ENCODE peak calls at places on chromosomes 16 and 17, in seven cellular contexts. M, A, B, F, C, U and Y are unnamed samples.
A peak's percentile ranks its signal among the peaks of the same experiment; 100 is the strongest.

GRCh38 chr17:28327709-28328108 is 7.6 kb downstream of the IFT20 start:
- DNase-seq in M (no peak), A (no peak), B (no peak), F (no peak), C (no peak), U (no peak), Y (no peak)

GRCh38 chr16:19330801-19331484 is 45.4 kb downstream of the CLEC19A start:
- DNase-seq in M (no peak), A (no peak), B (no peak), F (no peak), C (peak; percentile 75), U (peak; percentile 57), Y (no peak)

GRCh38 chr16:21524068-21524751 is 75.2 kb upstream of the METTL9 start:
- DNase-seq in M (no peak), A (no peak), B (no peak), F (no peak), C (no peak), U (no peak), Y (no peak)

GRCh38 chr17:44223574-44224046 is 4.1 kb upstream of the UBTF start:
- DNase-seq in M (no peak), A (no peak), B (no peak), F (peak; percentile 88), C (peak; percentile 41), U (peak; percentile 26), Y (no peak)

GRCh38 chr17:19979917-19980770 is 2.5 kb upstream of the AKAP10 start:
- DNase-seq in M (no peak), A (no peak), B (peak; percentile 68), F (no peak), C (no peak), U (no peak), Y (peak; percentile 78)

GRCh38 chr17:76720211-76720610 is 6.2 kb downstream of the JMJD6 start:
- DNase-seq in M (no peak), A (no peak), B (no peak), F (no peak), C (no peak), U (no peak), Y (no peak)

GRCh38 chr16:70428178-70428998 is 10.5 kb downstream of the ST3GAL2 start:
- DNase-seq in M (peak; percentile 46), A (peak; percentile 27), B (peak; percentile 95), F (peak; percentile 94), C (peak; percentile 99), U (peak; percentile 77), Y (peak; percentile 82)

GRCh38 chr17:55225237-55225636 is 39.5 kb upstream of the HLF start:
- DNase-seq in M (no peak), A (no peak), B (no peak), F (no peak), C (no peak), U (no peak), Y (no peak)

GRCh38 chr17:77959926-77960521 is 1.5 kb downstream of the TNRC6C start:
- DNase-seq in M (no peak), A (no peak), B (peak; percentile 11), F (no peak), C (no peak), U (peak; percentile 37), Y (no peak)

GRCh38 chr17:869567-870530 is 87.7 kb downstream of the MRM3 start:
- DNase-seq in M (no peak), A (no peak), B (peak; percentile 68), F (no peak), C (peak; percentile 84), U (peak; percentile 12), Y (no peak)

GRCh38 chr16:70694088-70694487 is 8.2 kb upstream of the MTSS2 start:
- DNase-seq in M (no peak), A (no peak), B (no peak), F (no peak), C (peak; percentile 96), U (no peak), Y (no peak)

GRCh38 chr16:66858740-66859396 is 14.7 kb downstream of the CA7 start:
- DNase-seq in M (no peak), A (no peak), B (no peak), F (peak; percentile 72), C (peak; percentile 35), U (no peak), Y (no peak)

GRCh38 chr17:78748730-78749317 is 33.2 kb downstream of the CYTH1 start:
- DNase-seq in M (no peak), A (peak; percentile 66), B (no peak), F (no peak), C (no peak), U (no peak), Y (no peak)

GRCh38 chr16:11175106-11175795 is 80.8 kb downstream of the SOCS1 start:
- DNase-seq in M (no peak), A (no peak), B (no peak), F (no peak), C (no peak), U (no peak), Y (no peak)

GRCh38 chr16:72537684-72538083 is 365.7 kb upstream of the PMFBP1 start:
- DNase-seq in M (no peak), A (no peak), B (no peak), F (no peak), C (peak; percentile 11), U (no peak), Y (no peak)

GRCh38 chr16:89786474-89787364 is 29.7 kb downstream of the FANCA start:
- DNase-seq in M (no peak), A (no peak), B (no peak), F (no peak), C (no peak), U (no peak), Y (no peak)

GRCh38 chr16:66093217-66093616 is 273.3 kb upstream of the CDH5 start:
- DNase-seq in M (no peak), A (no peak), B (no peak), F (no peak), C (no peak), U (no peak), Y (no peak)

GRCh38 chr16:1773703-1774455 is 945 bp upstream of the MRPS34 start:
- DNase-seq in M (no peak), A (no peak), B (no peak), F (no peak), C (no peak), U (peak; percentile 34), Y (no peak)

GRCh38 chr16:3095869-3096268 is 3.2 kb downstream of the ZSCAN10 start:
- DNase-seq in M (no peak), A (no peak), B (no peak), F (no peak), C (no peak), U (no peak), Y (no peak)

GRCh38 chr17:3796110-3796821 is 4.7 kb downstream of the ITGAE start:
- DNase-seq in M (no peak), A (peak; percentile 83), B (no peak), F (no peak), C (peak; percentile 86), U (no peak), Y (no peak)

GRCh38 chr16:495127-495748 is 32.3 kb upstream of the CAPN15 start:
- DNase-seq in M (no peak), A (no peak), B (peak; percentile 54), F (peak; percentile 70), C (peak; percentile 15), U (no peak), Y (peak; percentile 67)

GRCh38 chr16:84574191-84574590 is 43.7 kb downstream of the COTL1 start:
- DNase-seq in M (no peak), A (no peak), B (no peak), F (no peak), C (no peak), U (peak; percentile 47), Y (no peak)

GRCh38 chr16:58128721-58129096 is 472 bp downstream of the CFAP20 start:
- DNase-seq in M (no peak), A (no peak), B (peak; percentile 47), F (peak; percentile 28), C (no peak), U (no peak), Y (peak; percentile 26)

GRCh38 chr16:55370762-55371482 is 46.9 kb downstream of the IRX6 start:
- DNase-seq in M (peak; percentile 58), A (no peak), B (peak; percentile 77), F (no peak), C (no peak), U (peak; percentile 79), Y (peak; percentile 80)

GRCh38 chr17:32847977-32848376 is 28.9 kb downstream of the MYO1D start:
- DNase-seq in M (no peak), A (no peak), B (no peak), F (no peak), C (no peak), U (no peak), Y (no peak)

GRCh38 chr16:55543470-55543869 is 23.0 kb upstream of the CAPNS2 start:
- DNase-seq in M (no peak), A (no peak), B (peak; percentile 44), F (no peak), C (peak; percentile 14), U (no peak), Y (no peak)

GRCh38 chr17:73611630-73612029 is 32.6 kb downstream of the SDK2 start:
- DNase-seq in M (no peak), A (no peak), B (no peak), F (no peak), C (no peak), U (no peak), Y (no peak)

GRCh38 chr17:11485802-11486421 is 112.4 kb upstream of the DNAH9 start:
- DNase-seq in M (no peak), A (no peak), B (no peak), F (no peak), C (no peak), U (no peak), Y (no peak)

GRCh38 chr17:48236681-48237134 is 129.1 kb downstream of the SNX11 start:
- DNase-seq in M (no peak), A (no peak), B (no peak), F (peak; percentile 37), C (peak; percentile 98), U (no peak), Y (no peak)

GRCh38 chr16:53893731-53894435 is 189.9 kb downstream of the FTO start:
- DNase-seq in M (no peak), A (no peak), B (no peak), F (peak; percentile 12), C (peak; percentile 38), U (no peak), Y (no peak)

GRCh38 chr16:12314786-12315185 is 338.3 kb downstream of the SNX29 start:
- DNase-seq in M (no peak), A (no peak), B (no peak), F (no peak), C (no peak), U (no peak), Y (no peak)

GRCh38 chr17:41692722-41693521 is 4.2 kb downstream of the EIF1 start:
- DNase-seq in M (no peak), A (no peak), B (no peak), F (no peak), C (no peak), U (no peak), Y (no peak)

GRCh38 chr16:85707528-85708095 is 18.9 kb upstream of the GINS2 start:
- DNase-seq in M (no peak), A (no peak), B (no peak), F (no peak), C (no peak), U (no peak), Y (no peak)